ENCODE peak calls at places on chromosomes 11 and 22, in four cellular contexts. E is K562, Q is IMR-90, X is GM12878. I is an unnamed sample.

GRCh38 chr11:129573161-129573560 is 197.5 kb downstream of the BARX2 start:
- DNase-seq in Q (no peak), E (no peak), X (no peak), I (no peak)

GRCh38 chr22:35620624-35621245 is 3.6 kb upstream of the MB start:
- DNase-seq in E (no peak), Q (peak; percentile 36), X (no peak), I (no peak)

GRCh38 chr22:19748991-19749665 is 11.4 kb upstream of the TBX1 start:
- DNase-seq in E (peak; percentile 60), X (no peak), Q (no peak), I (no peak)

GRCh38 chr22:41762980-41763779 is 37.3 kb upstream of the CCDC134 start:
- DNase-seq in X (no peak), Q (no peak), E (peak; percentile 35), I (peak; percentile 16)

GRCh38 chr11:99601179-99601578 is 580.4 kb downstream of the CNTN5 start:
- DNase-seq in X (no peak), E (no peak), Q (no peak), I (no peak)

GRCh38 chr11:122714484-122714883 is 59.0 kb downstream of the UBASH3B start:
- DNase-seq in X (no peak), Q (no peak), E (no peak), I (no peak)

GRCh38 chr11:114111369-114112042 is 52.0 kb downstream of the ZBTB16 start:
- DNase-seq in E (no peak), Q (no peak), X (no peak), I (peak; percentile 75)

GRCh38 chr11:103125462-103125861 is 16.2 kb downstream of the DYNC2H1 start:
- DNase-seq in Q (no peak), E (no peak), X (no peak), I (no peak)

GRCh38 chr22:42432818-42433217 is 615 bp upstream of the NFAM1 start:
- DNase-seq in X (no peak), E (no peak), Q (no peak), I (no peak)

GRCh38 chr22:45284705-45285305 is at the start of gene UPK3A:
- DNase-seq in X (no peak), Q (no peak), E (peak; percentile 24), I (peak; percentile 30)

GRCh38 chr11:44575288-44575672 is 9.8 kb downstream of the CD82 start:
- DNase-seq in Q (peak; percentile 90), X (no peak), E (no peak), I (no peak)

GRCh38 chr11:9691865-9692264 is 28.0 kb downstream of the SWAP70 start:
- DNase-seq in X (no peak), Q (peak; percentile 71), E (no peak), I (peak; percentile 62)

GRCh38 chr11:65180877-65181568 is 705 bp upstream of the CAPN1 start:
- DNase-seq in Q (peak; percentile 60), X (peak; percentile 19), E (peak; percentile 83), I (peak; percentile 67)

GRCh38 chr11:57073121-57073520 is 84.4 kb downstream of the OR5AK2 start:
- DNase-seq in X (no peak), E (no peak), Q (peak; percentile 8), I (no peak)

GRCh38 chr11:69311767-69312385 is 17.9 kb downstream of the MYEOV start:
- DNase-seq in E (no peak), Q (no peak), X (no peak), I (peak; percentile 83)

GRCh38 chr11:29452131-29452530 is 564.7 kb downstream of the KCNA4 start:
- DNase-seq in E (no peak), Q (peak; percentile 71), X (no peak), I (peak; percentile 94)

GRCh38 chr22:40512426-40513136 is 123.9 kb downstream of the MRTFA start:
- DNase-seq in X (no peak), E (no peak), Q (peak; percentile 99), I (no peak)

GRCh38 chr11:6297831-6298230 is 22.5 kb downstream of the CAVIN3 start:
- DNase-seq in X (no peak), E (no peak), Q (no peak), I (peak; percentile 14)

GRCh38 chr11:130772266-130773227 is 143.7 kb downstream of the SNX19 start:
- DNase-seq in X (no peak), E (no peak), Q (peak; percentile 97), I (peak; percentile 16)

GRCh38 chr11:1714908-1715885 is 18.2 kb downstream of the KRTAP5-6 start:
- DNase-seq in X (no peak), Q (no peak), E (no peak), I (no peak)

GRCh38 chr22:38462960-38463784 is 4.7 kb upstream of the KDELR3 start:
- DNase-seq in Q (no peak), E (peak; percentile 43), X (no peak), I (no peak)

GRCh38 chr11:65431452-65432132 is 9.0 kb downstream of the NEAT1 start:
- DNase-seq in X (no peak), Q (peak; percentile 48), E (no peak), I (peak; percentile 35)

GRCh38 chr22:21449531-21450319 is 17.5 kb upstream of the TMEM191C start:
- DNase-seq in Q (peak; percentile 13), E (no peak), X (no peak), I (no peak)

GRCh38 chr11:119723243-119723951 is 5.6 kb downstream of the NECTIN1 start:
- DNase-seq in Q (no peak), X (no peak), E (no peak), I (no peak)
- H3K4me3 ChIP-seq in Q (no peak overlapping the region), X (no peak overlapping the region), E (no peak overlapping the region), I (no peak overlapping the region)

GRCh38 chr11:70715166-70715565 is 316.8 kb downstream of the CTTN start:
- DNase-seq in E (no peak), X (no peak), Q (no peak), I (no peak)
- H3K9me3 ChIP-seq in E (no peaks in the 10 kb centered on the region), X (no peaks in the 10 kb centered on the region), Q (no peaks in the 10 kb centered on the region), I (no peaks in the 10 kb centered on the region)

GRCh38 chr11:76210920-76211851 is 4.9 kb upstream of the WNT11 start:
- DNase-seq in Q (no peak), E (no peak), X (no peak), I (no peak)

GRCh38 chr11:76209671-76209955 is 3.3 kb upstream of the WNT11 start:
- DNase-seq in E (no peak), X (no peak), Q (no peak), I (no peak)

GRCh38 chr11:76208829-76209670 is 2.7 kb upstream of the WNT11 start:
- DNase-seq in Q (peak; percentile 12), E (no peak), X (no peak), I (peak; percentile 34)

GRCh38 chr11:76208438-76208828 is 2.1 kb upstream of the WNT11 start:
- DNase-seq in X (no peak), Q (no peak), E (no peak), I (no peak)

DNA sequence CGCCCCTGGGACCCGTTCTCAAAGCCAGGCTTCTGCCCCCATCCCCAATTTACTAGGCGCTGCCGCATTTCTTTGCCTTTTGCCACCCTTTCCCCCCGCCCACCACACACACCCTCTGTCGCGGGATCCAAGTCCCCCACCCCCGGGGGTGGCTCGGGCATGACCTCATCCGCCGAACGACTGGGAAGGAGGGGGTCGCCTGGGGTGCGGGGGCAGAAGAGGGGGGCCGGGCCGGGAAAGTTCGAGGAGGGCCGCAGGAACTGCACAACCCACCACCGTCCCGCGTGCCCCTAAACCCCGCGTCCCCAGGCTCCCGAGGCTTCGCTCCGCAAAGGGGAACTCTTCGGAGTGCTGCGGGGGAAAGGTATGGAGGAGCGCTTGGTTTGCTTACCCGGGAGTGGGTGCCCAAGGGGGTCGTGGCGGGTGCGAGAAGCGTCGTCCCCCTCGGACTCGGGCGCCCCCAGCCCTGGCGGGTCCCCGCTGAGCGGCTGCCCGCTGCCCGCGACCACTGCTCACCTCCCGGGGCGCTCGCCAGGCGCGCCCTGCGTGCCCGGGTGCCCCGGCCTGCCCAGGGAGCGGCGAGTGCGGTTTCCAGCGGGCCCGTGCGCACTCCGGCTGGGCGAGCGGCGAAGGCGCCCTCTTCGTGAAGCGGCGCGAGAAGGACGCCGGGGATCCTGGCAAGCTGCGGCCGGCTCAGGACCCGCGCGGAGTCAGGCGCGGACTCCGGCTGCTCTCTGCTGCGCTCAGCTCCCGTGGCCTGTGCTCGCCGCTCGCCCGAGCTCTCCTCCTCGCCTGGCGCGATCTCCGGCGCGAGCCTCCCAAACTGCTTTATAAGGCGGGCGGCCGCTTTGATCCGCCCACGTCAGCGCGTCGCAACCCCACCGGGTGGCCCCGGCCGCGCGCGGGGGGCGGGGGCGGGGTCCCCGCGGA is 3.9 kb upstream of the WNT11 start:
- DNase-seq in Q (peak; percentile 74), E (no peak), X (no peak), I (peak; percentile 70)
- TF ChIP-seq FOS in Q (no peak), E (no peak), X (no peak), I (no peak)

DNA sequence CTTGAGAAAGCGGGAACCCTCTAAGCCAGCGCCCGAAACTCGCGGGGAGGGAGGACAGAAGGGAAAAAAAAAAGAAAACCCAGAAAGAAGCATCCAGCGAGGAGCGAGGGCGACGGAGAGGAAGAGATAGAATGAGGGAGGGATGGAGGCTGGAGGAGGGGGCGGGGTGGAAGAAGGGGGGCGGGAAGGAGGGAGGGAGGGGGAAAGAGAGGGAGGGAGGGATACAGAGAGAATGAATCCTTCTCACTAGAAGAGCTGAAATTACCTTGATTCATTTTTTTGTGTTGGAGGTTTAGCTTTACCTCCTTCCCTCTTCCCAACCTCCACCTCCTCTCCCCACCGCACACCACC is 19.3 kb upstream of the BDNF start:
- DNase-seq in X (no peak), Q (no peak), E (no peak), I (no peak)
- H3K4me3 ChIP-seq in X (no peak overlapping the region), Q (peak overlapping the region; percentile 70), E (no peak overlapping the region), I (peak overlapping the region; percentile 79)